ENCODE peak calls at places on chromosome 4, in five cellular contexts. P is pancreas; J is GM23248; M is cardiac muscle cell; K is CD4-positive, CD25-positive, alpha-beta regulatory T cell. N is an unnamed sample.

GRCh38 chr4:52957791-52958190 is 95.7 kb downstream of the RASL11B start:
- DNase-seq in P (no peak), J (no peak), M (no peak), K (no peak), N (peak; percentile 15)

GRCh38 chr4:174216935-174217272 is 66.6 kb downstream of the FBXO8 start:
- DNase-seq in P (no peak), J (no peak), M (no peak), K (no peak), N (no peak)

GRCh38 chr4:184812651-184813181 is 13.1 kb downstream of the ACSL1 start:
- DNase-seq in P (no peak), J (peak; percentile 53), M (peak; percentile 73), K (no peak), N (peak; percentile 59)

GRCh38 chr4:85831647-85832046 is 356.7 kb downstream of the ARHGAP24 start:
- DNase-seq in P (no peak), J (no peak), M (no peak), K (no peak), N (no peak)

GRCh38 chr4:64727960-64728359 is 318.7 kb upstream of the TECRL start:
- DNase-seq in P (no peak), J (no peak), M (no peak), K (no peak), N (no peak)

GRCh38 chr4:144667500-144667899 is 21.5 kb downstream of the HHIP start:
- DNase-seq in P (no peak), J (no peak), M (peak; percentile 32), K (no peak), N (no peak)

GRCh38 chr4:112109455-112110425 is 35.5 kb upstream of the FAM241A start:
- DNase-seq in P (no peak), J (peak; percentile 65), M (peak; percentile 53), K (peak; percentile 38), N (no peak)

GRCh38 chr4:174521800-174522182 is 497 bp downstream of the HPGD start:
- DNase-seq in P (no peak), J (peak; percentile 15), M (no peak), K (peak; percentile 19), N (no peak)

GRCh38 chr4:150828159-150828558 is 186.9 kb downstream of the LRBA start:
- DNase-seq in P (no peak), J (no peak), M (no peak), K (peak; percentile 89), N (no peak)

GRCh38 chr4:121428721-121429120 is 47.9 kb upstream of the QRFPR start:
- DNase-seq in P (no peak), J (peak; percentile 55), M (peak; percentile 24), K (no peak), N (no peak)

GRCh38 chr4:1026115-1026514 is 14.7 kb downstream of the FGFRL1 start:
- DNase-seq in P (no peak), J (no peak), M (no peak), K (peak; percentile 47), N (no peak)

GRCh38 chr4:25370242-25370641 is 6.8 kb upstream of the ANAPC4 start:
- DNase-seq in P (no peak), J (no peak), M (no peak), K (no peak), N (no peak)

GRCh38 chr4:128234836-128235235 is 52.8 kb downstream of the PGRMC2 start:
- DNase-seq in P (no peak), J (no peak), M (no peak), K (no peak), N (no peak)

GRCh38 chr4:139015948-139016451 is 419 bp downstream of the NOCT start:
- DNase-seq in P (peak; percentile 75), J (peak; percentile 61), M (peak; percentile 36), K (peak; percentile 54), N (no peak)

DNA sequence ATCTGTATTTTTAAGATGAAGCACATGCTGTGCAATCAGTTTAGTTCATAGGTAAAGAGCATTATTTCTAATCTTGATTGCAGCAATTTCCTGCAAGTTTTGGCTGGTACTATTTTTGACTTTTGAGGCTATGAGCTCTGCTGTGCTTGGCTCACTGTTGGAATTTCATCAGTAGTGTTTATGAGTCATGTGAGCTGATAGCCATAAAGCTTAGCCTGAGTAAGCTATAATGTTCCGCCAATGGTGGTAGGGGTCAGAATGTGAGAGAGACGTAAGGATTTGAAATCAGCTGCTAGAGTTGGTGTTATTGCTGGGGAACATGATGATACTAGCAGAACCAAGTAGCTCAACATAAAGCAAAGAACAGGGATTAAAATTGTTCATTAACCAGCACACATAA is 590.9 kb upstream of the GNPDA2 start:
- DNase-seq in P (no peak), J (peak; percentile 1), M (peak; percentile 76), K (no peak), N (no peak)
- H3K36me3 ChIP-seq in P (no peaks in the 10 kb centered on the region), J (no peaks in the 10 kb centered on the region), M (no peaks in the 10 kb centered on the region), K (no peaks in the 10 kb centered on the region), N (no peaks in the 10 kb centered on the region)

DNA sequence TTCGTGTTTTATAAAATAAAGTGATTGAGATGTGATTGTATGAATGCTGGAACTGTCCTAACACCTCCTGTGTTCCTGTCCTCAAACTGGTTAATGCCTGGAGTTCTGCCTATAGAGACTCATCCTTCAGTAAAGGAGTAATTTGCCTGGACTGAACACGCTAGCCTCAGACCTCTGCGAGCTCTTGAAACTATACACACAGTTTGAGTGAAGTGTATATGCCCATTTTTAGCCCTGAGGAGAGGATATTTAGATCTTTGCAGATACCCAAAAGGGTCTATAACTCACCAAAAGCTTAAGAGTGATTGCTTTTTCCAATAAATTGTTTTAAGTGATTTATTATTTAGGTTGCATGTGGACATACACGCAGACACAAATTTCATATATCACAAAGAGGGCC is 29.9 kb upstream of the STIM2 start:
- DNase-seq in P (no peak), J (no peak), M (no peak), K (no peak), N (no peak)
- H3K4me1 ChIP-seq in P (peaks cover 33% of the 10 kb centered on the region), J (no peaks in the 10 kb centered on the region), M (peaks cover 9% of the 10 kb centered on the region), K (no peaks in the 10 kb centered on the region), N (no peaks in the 10 kb centered on the region)

GRCh38 chr4:185835814-185836213 is 23.8 kb upstream of the SORBS2 start:
- DNase-seq in P (no peak), J (no peak), M (no peak), K (no peak), N (no peak)
- H3K36me3 ChIP-seq in P (no peaks in the 10 kb centered on the region), J (no peaks in the 10 kb centered on the region), M (no peaks in the 10 kb centered on the region), K (no peaks in the 10 kb centered on the region), N (no peaks in the 10 kb centered on the region)

DNA sequence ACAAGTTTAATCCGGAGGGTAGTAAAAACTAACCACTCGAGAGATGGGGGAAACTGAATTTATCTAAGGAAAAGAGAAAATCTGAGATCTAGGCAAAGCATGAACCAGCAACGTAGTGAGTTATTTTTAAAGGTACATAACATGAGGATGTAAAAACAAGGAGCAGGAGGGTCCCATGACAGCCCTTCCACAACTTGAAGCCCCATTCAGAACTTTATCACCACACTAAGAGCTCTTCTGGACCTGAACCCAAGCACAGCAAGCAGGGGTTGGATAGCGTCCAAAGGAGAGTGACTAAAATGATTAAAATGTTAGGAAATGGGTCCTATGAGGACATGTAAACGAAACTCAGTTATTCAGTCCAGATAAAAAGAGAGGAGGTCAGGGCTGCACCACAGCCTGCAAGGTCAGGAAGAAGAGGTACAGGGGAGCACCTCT is 16.2 kb downstream of the SH3RF1 start:
- DNase-seq in P (no peak), J (peak; percentile 85), M (peak; percentile 89), K (no peak), N (peak; percentile 69)
- H3K4me1 ChIP-seq in P (peaks cover 69% of the 10 kb centered on the region), J (peaks cover 94% of the 10 kb centered on the region), M (peaks cover 24% of the 10 kb centered on the region), K (no peaks in the 10 kb centered on the region), N (peaks cover 86% of the 10 kb centered on the region)

GRCh38 chr4:35447474-35447873 is 796.8 kb downstream of the ARAP2 start:
- DNase-seq in P (no peak), J (no peak), M (no peak), K (no peak), N (no peak)
- H3K36me3 ChIP-seq in P (no peaks in the 10 kb centered on the region), J (no peaks in the 10 kb centered on the region), M (no peaks in the 10 kb centered on the region), K (no peaks in the 10 kb centered on the region), N (no peaks in the 10 kb centered on the region)

DNA sequence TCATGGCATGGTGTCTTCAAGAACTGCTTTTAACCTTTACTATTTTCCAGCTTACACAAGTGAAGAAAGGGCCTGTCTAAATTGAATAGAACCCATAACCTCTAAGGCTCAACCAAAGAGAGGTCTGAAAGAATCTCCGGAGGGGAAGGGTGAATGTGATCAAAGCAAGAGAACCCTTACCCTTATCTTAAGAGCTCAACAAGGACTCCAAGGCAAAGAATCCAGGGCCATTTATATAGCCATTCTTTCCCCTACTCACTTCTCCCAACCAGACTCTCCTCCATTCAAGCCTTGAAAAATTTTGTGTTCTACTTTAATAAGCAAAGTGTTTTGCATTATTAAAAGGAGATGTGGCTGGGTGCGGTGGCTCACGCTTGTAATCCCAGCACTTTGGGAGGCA is 118.7 kb downstream of the SH3RF1 start:
- DNase-seq in P (no peak), J (no peak), M (no peak), K (no peak), N (no peak)
- H3K4me1 ChIP-seq in P (no peaks in the 10 kb centered on the region), J (peaks cover 46% of the 10 kb centered on the region), M (peaks cover 29% of the 10 kb centered on the region), K (no peaks in the 10 kb centered on the region), N (peaks cover 14% of the 10 kb centered on the region)

DNA sequence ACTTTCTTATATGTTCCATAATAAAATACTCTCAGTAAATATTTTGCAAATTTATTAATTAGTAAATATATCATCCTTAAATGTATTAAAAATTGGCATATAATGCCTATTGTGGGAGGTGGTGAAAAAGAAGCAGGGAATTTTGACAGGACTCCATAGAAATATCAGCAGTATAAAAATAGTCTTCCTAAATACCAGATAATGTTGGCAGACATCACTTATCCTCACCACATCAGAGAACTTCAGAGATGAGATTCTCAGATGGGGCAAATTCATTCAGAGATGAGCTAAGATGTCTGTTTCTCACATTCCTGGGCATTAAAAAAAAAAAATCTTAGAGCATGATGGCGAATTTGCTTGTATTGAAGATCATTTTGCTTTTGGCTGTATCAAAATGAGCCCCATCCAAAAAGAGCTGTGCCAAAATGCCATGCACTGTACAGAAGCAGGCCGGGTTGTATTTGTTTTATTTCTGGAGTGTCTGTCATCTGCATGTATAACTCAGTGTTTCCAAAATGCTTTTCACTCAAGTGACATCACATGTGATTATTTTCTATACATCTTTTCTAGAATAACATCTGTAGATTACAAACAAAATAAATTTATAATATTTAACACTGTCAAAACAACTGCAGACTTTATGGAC is 41.7 kb downstream of the ATP8A1 start:
- DNase-seq in P (no peak), J (no peak), M (no peak), K (no peak), N (no peak)
- H3K36me3 ChIP-seq in P (peaks cover 11% of the 10 kb centered on the region), J (no peaks in the 10 kb centered on the region), M (no peaks in the 10 kb centered on the region), K (peaks cover 20% of the 10 kb centered on the region), N (no peaks in the 10 kb centered on the region)

N was measured in SJSA1.